ENCODE peak calls at places on chromosomes 1 and 21, in six cellular contexts. A is activated B cell treated with CpG ODN at 0.5 μM for 24 hours, J is glutamatergic neuron, P is neural crest cell, S is T47D, Z is Caki2. G is an unnamed sample.

GRCh38 chr1:202074985-202075773 is 47.5 kb upstream of the GPR37L1 start:
- DNase-seq in A (no peak), J (no peak), P (no peak), S (no peak), Z (no peak), G (no peak)

GRCh38 chr1:161934278-161934608 is 89.4 kb downstream of the OLFML2B start:
- DNase-seq in A (no peak), J (no peak), P (no peak), S (no peak), Z (no peak), G (no peak)

GRCh38 chr1:203467550-203467921 is 8.1 kb upstream of the PRELP start:
- DNase-seq in A (no peak), J (no peak), P (no peak), S (no peak), Z (no peak), G (no peak)

GRCh38 chr1:13583592-13583963 is at the start of gene PDPN:
- DNase-seq in A (no peak), J (peak; percentile 66), P (peak; percentile 69), S (no peak), Z (no peak), G (no peak)

GRCh38 chr1:10677508-10678364 is 118.7 kb downstream of the CASZ1 start:
- DNase-seq in A (no peak), J (no peak), P (no peak), S (no peak), Z (no peak), G (no peak)

GRCh38 chr1:243443557-243443956 is 187.7 kb downstream of the SDCCAG8 start:
- DNase-seq in A (no peak), J (no peak), P (no peak), S (no peak), Z (no peak), G (no peak)

GRCh38 chr1:151501474-151501873 is 9.7 kb upstream of the CGN start:
- DNase-seq in A (no peak), J (no peak), P (no peak), S (peak; percentile 41), Z (peak; percentile 37), G (peak; percentile 47)

GRCh38 chr21:36820176-36821031 is 121.5 kb downstream of the SIM2 start:
- DNase-seq in A (no peak), J (peak; percentile 33), P (no peak), S (no peak), Z (no peak), G (no peak)

GRCh38 chr1:226643167-226643566 is 94.6 kb downstream of the STUM start:
- DNase-seq in A (peak; percentile 52), J (no peak), P (no peak), S (no peak), Z (no peak), G (peak; percentile 26)

GRCh38 chr1:35030338-35031102 is 1.2 kb downstream of the ZMYM6 start:
- DNase-seq in A (no peak), J (no peak), P (no peak), S (no peak), Z (peak; percentile 6), G (no peak)

GRCh38 chr1:228274452-228275153 is 66.8 kb downstream of the OBSCN start:
- DNase-seq in A (peak; percentile 10), J (no peak), P (no peak), S (peak; percentile 16), Z (no peak), G (no peak)

GRCh38 chr21:40143822-40144525 is 276.7 kb downstream of the PCP4 start:
- DNase-seq in A (no peak), J (peak; percentile 81), P (peak; percentile 80), S (peak; percentile 73), Z (peak; percentile 30), G (peak; percentile 56)

GRCh38 chr1:6447818-6448748 is 17.9 kb downstream of the TNFRSF25 start:
- DNase-seq in A (no peak), J (no peak), P (no peak), S (no peak), Z (no peak), G (no peak)

GRCh38 chr1:41622859-41623732 is 138.6 kb upstream of the EDN2 start:
- DNase-seq in A (no peak), J (no peak), P (no peak), S (no peak), Z (no peak), G (no peak)

GRCh38 chr1:208595236-208595635 is 351.1 kb upstream of the PLXNA2 start:
- DNase-seq in A (no peak), J (no peak), P (no peak), S (no peak), Z (no peak), G (no peak)

GRCh38 chr1:246724725-246725095 is 501 bp downstream of the SCCPDH start:
- DNase-seq in A (no peak), J (peak; percentile 33), P (no peak), S (peak; percentile 42), Z (peak; percentile 78), G (peak; percentile 41)

GRCh38 chr1:10696977-10697376 is 99.5 kb downstream of the CASZ1 start:
- DNase-seq in A (no peak), J (no peak), P (no peak), S (no peak), Z (no peak), G (no peak)

GRCh38 chr1:91166106-91166712 is 144.4 kb upstream of the ZNF644 start:
- DNase-seq in A (no peak), J (peak; percentile 79), P (peak; percentile 49), S (peak; percentile 66), Z (peak; percentile 36), G (peak; percentile 57)

GRCh38 chr1:86706018-86706417 is 1.6 kb downstream of the SH3GLB1 start:
- DNase-seq in A (no peak), J (no peak), P (no peak), S (peak; percentile 16), Z (no peak), G (peak; percentile 58)

GRCh38 chr1:101797722-101798121 is 199.0 kb downstream of the OLFM3 start:
- DNase-seq in A (no peak), J (no peak), P (no peak), S (peak; percentile 68), Z (no peak), G (no peak)

GRCh38 chr1:52403566-52404115 is 582 bp downstream of the ORC1 start:
- DNase-seq in A (no peak), J (no peak), P (no peak), S (peak; percentile 41), Z (peak; percentile 66), G (no peak)

GRCh38 chr1:8481650-8482380 is 163.9 kb downstream of the SLC45A1 start:
- DNase-seq in A (no peak), J (no peak), P (no peak), S (no peak), Z (no peak), G (no peak)

GRCh38 chr1:78490861-78491310 is at the start of gene PTGFR:
- DNase-seq in A (no peak), J (peak; percentile 55), P (peak; percentile 14), S (no peak), Z (peak; percentile 32), G (no peak)

GRCh38 chr1:240423525-240423924 is 188.4 kb downstream of the GREM2 start:
- DNase-seq in A (no peak), J (no peak), P (no peak), S (no peak), Z (no peak), G (no peak)

GRCh38 chr1:160117300-160117699 is 1.7 kb downstream of the ATP1A2 start:
- DNase-seq in A (no peak), J (no peak), P (no peak), S (no peak), Z (no peak), G (no peak)

GRCh38 chr1:95584315-95584714 is 350.3 kb downstream of the RWDD3 start:
- DNase-seq in A (no peak), J (no peak), P (no peak), S (no peak), Z (no peak), G (no peak)

GRCh38 chr1:2966940-2967725 is 54.1 kb upstream of the ACTRT2 start:
- DNase-seq in A (no peak), J (no peak), P (no peak), S (no peak), Z (no peak), G (no peak)

GRCh38 chr1:167500283-167500860 is 18.0 kb downstream of the CD247 start:
- DNase-seq in A (no peak), J (no peak), P (no peak), S (no peak), Z (no peak), G (no peak)

GRCh38 chr1:243233908-243234307 is 21.2 kb downstream of the CEP170 start:
- DNase-seq in A (no peak), J (no peak), P (no peak), S (no peak), Z (no peak), G (no peak)

GRCh38 chr1:31771891-31772668 is 7.9 kb upstream of the ADGRB2 start:
- DNase-seq in A (no peak), J (no peak), P (no peak), S (no peak), Z (no peak), G (no peak)

G was measured in HT-29.